ENCODE peak calls at places on chromosomes 7 and 10, in ten cellular contexts. One of them, this sample, is unnamed. For H3K4me1 and H3K36me3, the result is how much of the 10 kb centered on the place peaks cover.

GRCh38 chr10:51162002-51162401 is 87.7 kb downstream of the PRKG1 start:
- DNase-seq in K562: no peak
- DNase-seq in tibial nerve: no peak
- DNase-seq in right lobe of liver: no peak
- DNase-seq in body of pancreas: peak
- DNase-seq in tibial artery: no peak
- DNase-seq in PC-3: no peak
- DNase-seq in mucosa of descending colon: no peak
- DNase-seq in cardiac muscle cell: no peak
- DNase-seq in right atrium auricular region: no peak
- DNase-seq in this sample: no peak

GRCh38 chr7:23347682-23348180 is 48.6 kb downstream of the MALSU1 start:
- DNase-seq in body of pancreas: no peak
- DNase-seq in cardiac muscle cell: no peak
- DNase-seq in K562: peak
- DNase-seq in tibial artery: no peak
- DNase-seq in tibial nerve: no peak
- DNase-seq in right atrium auricular region: no peak
- DNase-seq in mucosa of descending colon: no peak
- DNase-seq in right lobe of liver: no peak
- DNase-seq in PC-3: peak
- DNase-seq in this sample: no peak

GRCh38 chr10:114345701-114346100 is 58.6 kb downstream of the AFAP1L2 start:
- DNase-seq in K562: no peak
- DNase-seq in cardiac muscle cell: no peak
- DNase-seq in right atrium auricular region: no peak
- DNase-seq in tibial nerve: no peak
- DNase-seq in tibial artery: no peak
- DNase-seq in mucosa of descending colon: no peak
- DNase-seq in body of pancreas: no peak
- DNase-seq in right lobe of liver: no peak
- DNase-seq in PC-3: no peak
- DNase-seq in this sample: no peak

GRCh38 chr10:3525832-3526449 is 259.1 kb downstream of the KLF6 start:
- DNase-seq in tibial artery: peak
- DNase-seq in mucosa of descending colon: no peak
- DNase-seq in right lobe of liver: no peak
- DNase-seq in right atrium auricular region: no peak
- DNase-seq in cardiac muscle cell: no peak
- DNase-seq in PC-3: peak
- DNase-seq in body of pancreas: no peak
- DNase-seq in tibial nerve: peak
- DNase-seq in K562: peak
- DNase-seq in this sample: peak

GRCh38 chr7:14332155-14332554 is 342.7 kb upstream of the ETV1 start:
- DNase-seq in PC-3: no peak
- DNase-seq in right atrium auricular region: no peak
- DNase-seq in tibial nerve: no peak
- DNase-seq in tibial artery: no peak
- DNase-seq in right lobe of liver: no peak
- DNase-seq in body of pancreas: peak
- DNase-seq in K562: no peak
- DNase-seq in mucosa of descending colon: no peak
- DNase-seq in cardiac muscle cell: no peak
- DNase-seq in this sample: no peak

GRCh38 chr10:32937824-32938482 is 20.1 kb downstream of the ITGB1 start:
- DNase-seq in PC-3: no peak
- DNase-seq in tibial artery: no peak
- DNase-seq in mucosa of descending colon: no peak
- DNase-seq in tibial nerve: no peak
- DNase-seq in right lobe of liver: no peak
- DNase-seq in K562: no peak
- DNase-seq in right atrium auricular region: no peak
- DNase-seq in cardiac muscle cell: peak
- DNase-seq in body of pancreas: no peak
- DNase-seq in this sample: no peak

GRCh38 chr10:89301721-89302445 is at the start of gene IFIT2:
- DNase-seq in right atrium auricular region: no peak
- DNase-seq in tibial nerve: no peak
- DNase-seq in PC-3: peak
- DNase-seq in body of pancreas: peak
- DNase-seq in tibial artery: peak
- DNase-seq in right lobe of liver: no peak
- DNase-seq in K562: peak
- DNase-seq in cardiac muscle cell: no peak
- DNase-seq in mucosa of descending colon: peak
- DNase-seq in this sample: no peak

GRCh38 chr10:127082651-127083050 is 113.7 kb downstream of the INSYN2A start:
- DNase-seq in cardiac muscle cell: no peak
- DNase-seq in body of pancreas: no peak
- DNase-seq in K562: no peak
- DNase-seq in tibial artery: no peak
- DNase-seq in right lobe of liver: no peak
- DNase-seq in right atrium auricular region: no peak
- DNase-seq in PC-3: no peak
- DNase-seq in mucosa of descending colon: no peak
- DNase-seq in tibial nerve: no peak
- DNase-seq in this sample: no peak

GRCh38 chr7:116463956-116464355 is 35.6 kb upstream of the CAV2 start:
- DNase-seq in cardiac muscle cell: no peak
- DNase-seq in right lobe of liver: no peak
- DNase-seq in body of pancreas: no peak
- DNase-seq in K562: no peak
- DNase-seq in tibial nerve: no peak
- DNase-seq in tibial artery: no peak
- DNase-seq in mucosa of descending colon: no peak
- DNase-seq in PC-3: no peak
- DNase-seq in right atrium auricular region: no peak
- DNase-seq in this sample: no peak

GRCh38 chr7:116464375-116464774 is 35.2 kb upstream of the CAV2 start:
- DNase-seq in tibial nerve: no peak
- DNase-seq in mucosa of descending colon: no peak
- DNase-seq in right atrium auricular region: no peak
- DNase-seq in tibial artery: no peak
- DNase-seq in cardiac muscle cell: no peak
- DNase-seq in PC-3: peak
- DNase-seq in body of pancreas: no peak
- DNase-seq in K562: no peak
- DNase-seq in right lobe of liver: no peak
- DNase-seq in this sample: no peak

GRCh38 chr7:116465125-116465524 is 34.4 kb upstream of the CAV2 start:
- DNase-seq in right atrium auricular region: no peak
- DNase-seq in PC-3: no peak
- DNase-seq in body of pancreas: no peak
- DNase-seq in tibial nerve: no peak
- DNase-seq in right lobe of liver: no peak
- DNase-seq in tibial artery: no peak
- DNase-seq in mucosa of descending colon: no peak
- DNase-seq in cardiac muscle cell: no peak
- DNase-seq in K562: peak
- DNase-seq in this sample: no peak

DNA sequence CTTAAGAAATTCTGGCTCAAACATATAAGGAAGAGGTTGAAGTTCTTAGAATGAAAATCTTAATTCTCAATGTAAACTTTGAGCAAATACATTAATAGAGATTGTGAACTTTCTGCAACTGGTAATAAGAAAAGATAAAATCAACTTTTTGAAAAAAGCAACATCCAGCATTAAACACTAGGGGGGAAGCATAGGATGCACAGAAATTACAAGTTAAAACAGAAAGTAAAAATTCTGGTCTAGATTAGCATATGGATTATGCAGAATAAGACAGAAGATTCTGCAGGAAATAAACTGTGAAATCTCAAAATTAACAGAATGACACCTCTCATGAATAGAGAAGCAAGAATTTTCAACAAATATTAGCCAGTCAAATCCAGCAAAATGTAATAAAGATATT is 38.0 kb upstream of the CAV2 start:
- DNase-seq in mucosa of descending colon: no peak
- DNase-seq in tibial artery: no peak
- DNase-seq in K562: no peak
- DNase-seq in right atrium auricular region: no peak
- DNase-seq in right lobe of liver: no peak
- DNase-seq in body of pancreas: no peak
- DNase-seq in cardiac muscle cell: no peak
- DNase-seq in tibial nerve: no peak
- DNase-seq in PC-3: peak
- DNase-seq in this sample: no peak
- H3K4me1 ChIP-seq in mucosa of descending colon: under half
- H3K4me1 ChIP-seq in tibial artery: under half
- H3K4me1 ChIP-seq in K562: under half
- H3K4me1 ChIP-seq in right atrium auricular region: under half
- H3K4me1 ChIP-seq in right lobe of liver: under half
- H3K4me1 ChIP-seq in body of pancreas: under half
- H3K4me1 ChIP-seq in cardiac muscle cell: under half
- H3K4me1 ChIP-seq in tibial nerve: under half
- H3K4me1 ChIP-seq in PC-3: under half
- H3K4me1 ChIP-seq in this sample: under half

DNA sequence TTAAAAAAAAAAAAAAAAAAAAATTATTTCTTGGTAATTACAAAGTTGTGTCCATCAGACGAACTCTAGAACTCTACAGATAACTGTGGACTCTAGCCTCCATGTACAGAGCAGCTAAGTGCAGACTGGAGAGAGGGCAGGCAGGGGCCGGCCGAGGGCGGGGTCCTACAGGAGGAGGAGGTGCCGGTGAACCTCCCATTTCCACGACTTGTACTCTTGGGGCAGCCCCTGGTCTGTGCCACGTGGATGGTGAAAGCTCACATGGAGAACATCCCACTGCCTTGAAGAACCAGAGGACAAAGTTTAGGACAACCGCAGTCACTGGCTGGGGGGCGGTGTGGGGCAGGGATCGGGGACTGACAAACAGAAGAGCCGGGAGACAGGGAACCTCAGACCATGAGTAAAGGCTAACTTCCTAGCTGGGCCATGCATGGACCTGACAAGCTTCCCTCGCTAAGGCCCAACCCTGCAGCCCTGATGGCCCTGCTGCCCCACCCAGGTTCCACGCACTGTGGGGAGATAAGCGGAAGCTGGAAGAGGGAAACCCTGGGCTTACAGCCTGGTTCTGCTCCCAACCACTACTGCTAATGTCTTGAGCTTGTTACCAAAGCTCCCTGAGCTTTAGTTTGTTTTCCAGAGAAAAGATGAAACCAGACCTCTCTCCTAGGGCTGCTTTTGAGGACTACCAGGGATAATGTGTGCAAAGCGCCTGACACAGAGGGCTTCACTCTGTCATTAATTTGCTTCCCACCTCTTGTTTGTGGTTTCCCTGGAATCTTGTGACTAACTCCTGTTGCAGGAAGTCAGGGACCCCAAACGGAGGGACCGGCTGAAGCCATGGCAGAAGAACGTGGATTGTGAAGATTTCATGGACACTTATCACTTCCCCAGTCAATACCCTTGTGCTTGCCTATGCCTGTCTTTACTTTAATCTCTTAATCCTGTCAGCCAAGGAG is 16.1 kb upstream of the SEC61G start:
- DNase-seq in right lobe of liver: no peak
- DNase-seq in cardiac muscle cell: no peak
- DNase-seq in PC-3: no peak
- DNase-seq in body of pancreas: no peak
- DNase-seq in tibial nerve: no peak
- DNase-seq in K562: no peak
- DNase-seq in tibial artery: no peak
- DNase-seq in mucosa of descending colon: no peak
- DNase-seq in right atrium auricular region: no peak
- DNase-seq in this sample: no peak
- H3K36me3 ChIP-seq in right lobe of liver: under half
- H3K36me3 ChIP-seq in cardiac muscle cell: under half
- H3K36me3 ChIP-seq in PC-3: under half
- H3K36me3 ChIP-seq in body of pancreas: under half
- H3K36me3 ChIP-seq in tibial nerve: under half
- H3K36me3 ChIP-seq in K562: under half
- H3K36me3 ChIP-seq in tibial artery: under half
- H3K36me3 ChIP-seq in mucosa of descending colon: under half
- H3K36me3 ChIP-seq in right atrium auricular region: under half
- H3K36me3 ChIP-seq in this sample: under half

GRCh38 chr7:33248663-33249062 is 119.3 kb downstream of the BBS9 start:
- DNase-seq in cardiac muscle cell: no peak
- DNase-seq in mucosa of descending colon: no peak
- DNase-seq in right atrium auricular region: no peak
- DNase-seq in body of pancreas: no peak
- DNase-seq in tibial artery: no peak
- DNase-seq in right lobe of liver: no peak
- DNase-seq in PC-3: no peak
- DNase-seq in tibial nerve: no peak
- DNase-seq in K562: no peak
- DNase-seq in this sample: no peak

DNA sequence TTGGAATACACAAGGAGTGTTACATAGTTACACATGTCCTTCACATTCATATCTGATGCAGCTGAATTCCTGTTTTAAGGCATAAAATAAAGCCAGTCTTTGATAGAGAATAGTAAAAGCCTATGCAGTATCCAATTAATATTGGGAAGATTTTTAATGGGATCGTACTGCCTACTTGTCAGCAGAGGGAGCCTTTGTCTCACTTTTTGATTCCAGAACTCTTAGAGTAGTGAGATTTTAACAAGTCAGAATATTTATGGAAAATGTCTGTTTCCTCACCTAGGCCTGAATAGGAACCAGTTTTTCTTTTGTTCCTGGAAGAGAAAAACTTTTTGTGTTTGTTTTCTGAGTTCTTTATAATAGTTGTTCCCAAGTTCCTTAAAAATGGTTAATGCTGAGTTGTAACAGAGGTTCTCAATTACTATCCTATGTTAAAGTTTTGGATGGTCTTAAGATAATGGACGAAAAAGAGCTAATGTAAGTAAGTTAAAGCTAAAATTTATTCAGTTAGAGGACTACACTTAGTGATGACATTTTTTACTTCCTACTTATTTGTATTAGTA is 114.0 kb downstream of the BBS9 start:
- DNase-seq in mucosa of descending colon: no peak
- DNase-seq in K562: peak
- DNase-seq in cardiac muscle cell: peak
- DNase-seq in tibial nerve: no peak
- DNase-seq in PC-3: peak
- DNase-seq in body of pancreas: no peak
- DNase-seq in right lobe of liver: no peak
- DNase-seq in right atrium auricular region: no peak
- DNase-seq in tibial artery: no peak
- DNase-seq in this sample: no peak
- TF ChIP-seq CTCF in mucosa of descending colon: no peak
- TF ChIP-seq CTCF in K562: no peak
- TF ChIP-seq CTCF in cardiac muscle cell: peak
- TF ChIP-seq CTCF in tibial nerve: peak
- TF ChIP-seq CTCF in PC-3: peak
- TF ChIP-seq CTCF in body of pancreas: peak
- TF ChIP-seq CTCF in right lobe of liver: peak
- TF ChIP-seq CTCF in right atrium auricular region: peak
- TF ChIP-seq CTCF in tibial artery: peak
- TF ChIP-seq CTCF in this sample: peak

GRCh38 chr7:98281757-98282652 is 519 bp downstream of the BRI3 start:
- DNase-seq in K562: peak
- DNase-seq in right lobe of liver: peak
- DNase-seq in PC-3: no peak
- DNase-seq in body of pancreas: peak
- DNase-seq in cardiac muscle cell: no peak
- DNase-seq in right atrium auricular region: no peak
- DNase-seq in tibial artery: no peak
- DNase-seq in tibial nerve: peak
- DNase-seq in mucosa of descending colon: peak
- DNase-seq in this sample: no peak

GRCh38 chr7:98280791-98281756 is at the start of gene BRI3:
- DNase-seq in right lobe of liver: peak
- DNase-seq in body of pancreas: peak
- DNase-seq in tibial nerve: peak
- DNase-seq in mucosa of descending colon: peak
- DNase-seq in tibial artery: peak
- DNase-seq in K562: peak
- DNase-seq in PC-3: peak
- DNase-seq in cardiac muscle cell: peak
- DNase-seq in right atrium auricular region: peak
- DNase-seq in this sample: peak

GRCh38 chr7:98283887-98284222 is 2.4 kb downstream of the BRI3 start:
- DNase-seq in right lobe of liver: no peak
- DNase-seq in PC-3: no peak
- DNase-seq in tibial artery: no peak
- DNase-seq in cardiac muscle cell: no peak
- DNase-seq in tibial nerve: no peak
- DNase-seq in mucosa of descending colon: no peak
- DNase-seq in K562: no peak
- DNase-seq in body of pancreas: no peak
- DNase-seq in right atrium auricular region: no peak
- DNase-seq in this sample: no peak

GRCh38 chr7:98283127-98283886 is 1.8 kb downstream of the BRI3 start:
- DNase-seq in body of pancreas: no peak
- DNase-seq in right atrium auricular region: no peak
- DNase-seq in PC-3: peak
- DNase-seq in tibial nerve: peak
- DNase-seq in mucosa of descending colon: peak
- DNase-seq in cardiac muscle cell: no peak
- DNase-seq in K562: no peak
- DNase-seq in right lobe of liver: peak
- DNase-seq in tibial artery: peak
- DNase-seq in this sample: no peak

GRCh38 chr7:98282727-98283126 is 1.2 kb downstream of the BRI3 start:
- DNase-seq in PC-3: peak
- DNase-seq in cardiac muscle cell: no peak
- DNase-seq in mucosa of descending colon: no peak
- DNase-seq in right lobe of liver: no peak
- DNase-seq in tibial nerve: no peak
- DNase-seq in tibial artery: no peak
- DNase-seq in K562: no peak
- DNase-seq in right atrium auricular region: no peak
- DNase-seq in body of pancreas: no peak
- DNase-seq in this sample: no peak
- H3K4me1 ChIP-seq in PC-3: under half
- H3K4me1 ChIP-seq in cardiac muscle cell: under half
- H3K4me1 ChIP-seq in mucosa of descending colon: half or more
- H3K4me1 ChIP-seq in right lobe of liver: under half
- H3K4me1 ChIP-seq in tibial nerve: under half
- H3K4me1 ChIP-seq in tibial artery: under half
- H3K4me1 ChIP-seq in K562: half or more
- H3K4me1 ChIP-seq in right atrium auricular region: half or more
- H3K4me1 ChIP-seq in body of pancreas: half or more
- H3K4me1 ChIP-seq in this sample: under half

This sample was measured in RWPE2.